ENCODE peak calls at places on chromosomes 13 and 19, in nine cellular contexts. D is tibial nerve, F is K562, K is adrenal gland, Z is uterus, T is right lobe of liver, H is stomach, G is spleen, I is lower leg skin. W is an unnamed sample.

GRCh38 chr13:110490009-110490770 is 71.3 kb downstream of the RAB20 start:
- DNase-seq in D (no peak), F (no peak), K (no peak), Z (no peak), T (no peak), H (peak; percentile 71), G (no peak), I (no peak), W (no peak)

GRCh38 chr13:97003071-97003470 is 8.8 kb upstream of the OXGR1 start:
- DNase-seq in D (no peak), F (no peak), K (no peak), Z (no peak), T (no peak), H (no peak), G (no peak), I (no peak), W (no peak)

GRCh38 chr19:37594064-37594981 is at the start of the genes ZNF540 and ZNF571:
- DNase-seq in D (peak; percentile 93), F (peak; percentile 73), K (peak; percentile 97), Z (peak; percentile 93), T (peak; percentile 97), H (peak; percentile 95), G (peak; percentile 97), I (peak; percentile 94), W (peak; percentile 84)

GRCh38 chr13:33918199-33918932 is 100.4 kb downstream of the RFC3 start:
- DNase-seq in D (no peak), F (no peak), K (peak; percentile 88), Z (no peak), T (no peak), H (no peak), G (no peak), I (no peak), W (peak; percentile 9)

GRCh38 chr13:102584423-102584822 is 12.4 kb upstream of the TPP2 start:
- DNase-seq in D (no peak), F (no peak), K (no peak), Z (no peak), T (no peak), H (no peak), G (no peak), I (no peak), W (no peak)

GRCh38 chr19:1757468-1758230 is 4.3 kb downstream of the ONECUT3 start:
- DNase-seq in D (no peak), F (peak; percentile 45), K (no peak), Z (no peak), T (no peak), H (no peak), G (no peak), I (no peak), W (no peak)

GRCh38 chr19:48608798-48609263 is 2.3 kb downstream of the SPACA4 start:
- DNase-seq in D (no peak), F (peak; percentile 69), K (no peak), Z (no peak), T (no peak), H (no peak), G (peak; percentile 83), I (no peak), W (peak; percentile 62)

GRCh38 chr19:44753932-44754742 is 5.6 kb downstream of the BCL3 start:
- DNase-seq in D (peak; percentile 89), F (peak; percentile 94), K (peak; percentile 91), Z (peak; percentile 90), T (peak; percentile 97), H (peak; percentile 96), G (peak; percentile 99), I (peak; percentile 88), W (peak; percentile 98)

GRCh38 chr19:50870417-50871089 is 2.7 kb upstream of the KLK2 start:
- DNase-seq in D (no peak), F (peak; percentile 93), K (no peak), Z (no peak), T (no peak), H (no peak), G (no peak), I (no peak), W (no peak)

GRCh38 chr19:46860846-46861690 is at the start of gene ARHGAP35:
- DNase-seq in D (no peak), F (peak; percentile 85), K (no peak), Z (peak; percentile 43), T (peak; percentile 72), H (no peak), G (peak; percentile 93), I (no peak), W (no peak)

GRCh38 chr13:75841905-75842304 is 205.8 kb downstream of the LMO7 start:
- DNase-seq in D (no peak), F (no peak), K (no peak), Z (no peak), T (no peak), H (no peak), G (no peak), I (no peak), W (no peak)

GRCh38 chr19:35642798-35643254 is 1.3 kb downstream of the ETV2 start:
- DNase-seq in D (no peak), F (no peak), K (peak; percentile 35), Z (peak; percentile 37), T (peak; percentile 61), H (no peak), G (no peak), I (no peak), W (no peak)

GRCh38 chr19:22784051-22784450 is at the start of gene ZNF99:
- DNase-seq in D (peak; percentile 59), F (no peak), K (peak; percentile 30), Z (peak; percentile 58), T (peak; percentile 58), H (no peak), G (no peak), I (no peak), W (no peak)

GRCh38 chr19:3346677-3347353 is 19.6 kb upstream of the NFIC start:
- DNase-seq in D (peak; percentile 44), F (no peak), K (peak; percentile 91), Z (peak; percentile 87), T (peak; percentile 85), H (peak; percentile 83), G (no peak), I (no peak), W (no peak)

GRCh38 chr13:50951366-50951765 is 41.8 kb downstream of the RNASEH2B start:
- DNase-seq in D (no peak), F (no peak), K (no peak), Z (no peak), T (no peak), H (no peak), G (no peak), I (no peak), W (no peak)

GRCh38 chr19:29277107-29277506 is 64.2 kb upstream of the UQCRFS1 start:
- DNase-seq in D (no peak), F (no peak), K (no peak), Z (no peak), T (no peak), H (no peak), G (peak; percentile 80), I (no peak), W (peak; percentile 82)

GRCh38 chr13:94656766-94657165 is 55.1 kb downstream of the GPR180 start:
- DNase-seq in D (no peak), F (no peak), K (no peak), Z (no peak), T (no peak), H (no peak), G (no peak), I (no peak), W (peak; percentile 39)

GRCh38 chr19:52942371-52943133 is 19.3 kb upstream of the ZNF888 start:
- DNase-seq in D (peak; percentile 92), F (peak; percentile 80), K (peak; percentile 92), Z (peak; percentile 98), T (peak; percentile 89), H (peak; percentile 97), G (peak; percentile 99), I (peak; percentile 94), W (peak; percentile 83)
- TF ChIP-seq POLR2A in D (peak; percentile 48), F (peak; percentile 90), K (peak; percentile 71), Z (peak; percentile 83), T (peak; percentile 71), H (no peak), G (peak; percentile 40), I (no peak), W (peak; percentile 90)

DNA sequence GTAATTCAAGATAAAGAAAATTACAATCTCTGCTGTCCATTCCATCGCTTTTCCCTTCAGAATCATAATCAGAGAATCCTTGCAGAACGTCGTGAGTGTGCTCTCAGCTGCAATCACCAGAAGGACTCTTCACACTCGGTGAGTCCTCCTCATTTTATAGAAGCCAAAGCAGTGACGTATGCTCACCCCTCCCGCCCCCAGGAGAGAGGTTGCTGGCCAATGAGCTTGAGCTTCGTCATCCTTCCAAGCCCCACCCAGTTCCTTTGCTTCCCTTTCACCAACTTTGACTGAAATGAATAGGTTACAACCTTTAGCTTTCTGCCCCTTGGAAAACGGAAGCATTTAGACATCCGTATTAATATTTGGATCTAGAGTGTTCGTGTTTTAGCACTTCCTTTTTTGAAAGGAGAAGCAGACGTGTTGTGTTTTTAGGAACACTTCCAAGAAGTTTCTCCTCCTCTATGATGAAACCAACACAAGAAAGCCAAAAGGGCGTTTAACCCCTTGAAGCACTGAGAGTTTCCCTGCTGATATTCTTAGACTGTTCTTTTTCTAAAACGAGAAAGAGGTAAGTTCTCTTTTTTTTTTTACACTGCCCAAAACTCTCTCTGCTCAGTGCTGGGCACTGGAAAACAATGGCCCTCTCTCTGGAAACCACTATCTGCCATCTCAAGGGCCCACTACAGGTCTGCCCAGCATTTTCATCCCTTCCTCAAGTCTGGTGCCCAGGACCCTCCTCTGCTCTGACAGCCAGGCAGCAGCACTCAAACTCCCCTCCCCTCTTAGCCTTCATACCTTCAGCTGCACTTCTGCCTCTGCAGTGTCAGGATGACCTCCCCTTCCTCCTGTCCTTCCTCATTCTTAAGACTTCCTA is 44.3 kb upstream of the CEACAM21 start:
- DNase-seq in D (peak; percentile 85), F (peak; percentile 74), K (peak; percentile 78), Z (peak; percentile 57), T (peak; percentile 65), H (peak; percentile 64), G (peak; percentile 91), I (peak; percentile 86), W (peak; percentile 58)
- TF ChIP-seq POLR2A in D (peak; percentile 57), F (no peak), K (peak; percentile 62), Z (peak; percentile 52), T (peak; percentile 86), H (no peak), G (peak; percentile 84), I (no peak), W (peak; percentile 8)

GRCh38 chr13:44219808-44220544 is 153.6 kb upstream of the SERP2 start:
- DNase-seq in D (no peak), F (no peak), K (peak; percentile 63), Z (no peak), T (no peak), H (no peak), G (no peak), I (no peak), W (peak; percentile 14)
- TF ChIP-seq POLR2A in D (no peak), F (no peak), K (peak; percentile 25), Z (no peak), T (no peak), H (no peak), G (no peak), I (no peak), W (no peak)

DNA sequence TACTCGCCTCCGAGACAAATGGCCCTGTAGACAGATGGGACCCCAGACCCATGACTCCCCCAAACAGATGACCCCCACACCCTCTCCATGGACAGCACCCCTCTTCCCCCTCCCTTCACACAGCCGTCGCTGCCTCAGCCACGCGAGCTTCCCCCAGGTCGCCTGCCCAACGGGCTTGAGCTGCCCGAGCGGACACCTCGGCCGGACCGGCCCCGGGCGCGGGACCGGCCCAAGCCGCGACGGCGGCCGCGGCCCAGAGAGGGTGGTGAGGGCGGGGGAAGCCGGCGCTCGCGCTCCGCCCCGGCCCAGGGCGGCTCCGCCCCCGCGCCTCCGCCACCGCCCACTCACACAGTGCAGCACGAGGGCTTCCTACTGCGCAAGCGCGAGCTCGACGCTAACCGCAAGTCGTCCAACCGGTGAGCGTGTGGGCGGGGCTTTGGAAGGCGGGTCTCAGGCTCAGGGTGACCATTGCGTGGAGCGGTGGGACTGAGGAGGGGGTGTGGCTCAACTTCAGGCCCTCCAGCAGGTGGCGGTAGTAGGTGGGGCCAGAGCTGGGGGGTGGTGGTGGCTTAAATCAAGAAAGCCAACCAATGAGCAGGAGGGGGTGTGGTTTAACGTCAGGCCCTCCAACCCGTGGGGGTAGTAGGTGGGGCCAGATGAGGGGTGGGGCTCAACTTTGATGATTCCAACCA is 6.2 kb upstream of the SHKBP1 start:
- DNase-seq in D (peak; percentile 97), F (peak; percentile 97), K (peak; percentile 100), Z (peak; percentile 99), T (peak; percentile 100), H (peak; percentile 99), G (peak; percentile 99), I (peak; percentile 98), W (peak; percentile 100)
- TF ChIP-seq POLR2A in D (no peak), F (no peak), K (no peak), Z (peak; percentile 58), T (peak; percentile 54), H (no peak), G (no peak), I (no peak), W (peak; percentile 85)